ENCODE peak calls at places on chromosomes 6 and 20, in seven cellular contexts. P is Peyer's patch, S is ovary, V is testis, O is right lobe of liver, X is prostate gland, G is A549. C is an unnamed sample.
A peak's percentile ranks its signal among the peaks of the same experiment; 100 is the strongest.

GRCh38 chr20:8918145-8918544 is 150.7 kb upstream of the PLCB4 start:
- DNase-seq in P (no peak), S (no peak), V (no peak), O (no peak), X (no peak), G (no peak), C (no peak)

GRCh38 chr6:11093065-11093590 is 506 bp upstream of the SMIM13 start:
- DNase-seq in P (no peak), S (no peak), V (peak; percentile 76), O (no peak), X (peak; percentile 51), G (peak; percentile 41), C (peak; percentile 52)

GRCh38 chr20:49508435-49509199 is 26.1 kb upstream of the KCNB1 start:
- DNase-seq in P (no peak), S (no peak), V (no peak), O (no peak), X (no peak), G (peak; percentile 61), C (no peak)

GRCh38 chr6:137136065-137136464 is 37.4 kb downstream of the IL22RA2 start:
- DNase-seq in P (no peak), S (no peak), V (no peak), O (no peak), X (no peak), G (no peak), C (no peak)

GRCh38 chr6:11650297-11650696 is 112.7 kb downstream of the TMEM170B start:
- DNase-seq in P (no peak), S (no peak), V (no peak), O (no peak), X (no peak), G (no peak), C (no peak)

GRCh38 chr6:5099537-5099936 is 14.4 kb downstream of the PPP1R3G start:
- DNase-seq in P (no peak), S (no peak), V (no peak), O (no peak), X (no peak), G (no peak), C (no peak)

GRCh38 chr20:41135187-41135887 is 2.0 kb upstream of the PLCG1 start:
- DNase-seq in P (peak; percentile 63), S (no peak), V (peak; percentile 51), O (no peak), X (peak; percentile 35), G (peak; percentile 72), C (peak; percentile 52)

GRCh38 chr6:125746019-125746414 is 3.4 kb upstream of the HEY2 start:
- DNase-seq in P (no peak), S (no peak), V (no peak), O (no peak), X (no peak), G (no peak), C (no peak)

GRCh38 chr6:162198925-162199324 is 528.6 kb downstream of the PRKN start:
- DNase-seq in P (no peak), S (no peak), V (no peak), O (no peak), X (no peak), G (no peak), C (no peak)

GRCh38 chr20:62700261-62700925 is 8.2 kb upstream of the NTSR1 start:
- DNase-seq in P (no peak), S (no peak), V (no peak), O (peak; percentile 30), X (no peak), G (no peak), C (no peak)

GRCh38 chr6:26613717-26614683 is 17.2 kb downstream of the ABT1 start:
- DNase-seq in P (no peak), S (no peak), V (no peak), O (peak; percentile 55), X (no peak), G (no peak), C (no peak)

GRCh38 chr6:157462956-157463742 is 82.2 kb downstream of the ZDHHC14 start:
- DNase-seq in P (no peak), S (no peak), V (no peak), O (no peak), X (no peak), G (no peak), C (no peak)

GRCh38 chr6:29520232-29520631 is 32.5 kb upstream of the MAS1L start:
- DNase-seq in P (no peak), S (no peak), V (no peak), O (no peak), X (no peak), G (no peak), C (no peak)

GRCh38 chr6:2529217-2529719 is 221.5 kb downstream of the MYLK4 start:
- DNase-seq in P (no peak), S (no peak), V (no peak), O (no peak), X (no peak), G (no peak), C (no peak)

GRCh38 chr6:16849280-16850210 is 88.3 kb upstream of the ATXN1 start:
- DNase-seq in P (no peak), S (no peak), V (no peak), O (no peak), X (peak; percentile 53), G (no peak), C (peak; percentile 31)

GRCh38 chr6:121485359-121485809 is 49.9 kb downstream of the GJA1 start:
- DNase-seq in P (no peak), S (no peak), V (no peak), O (no peak), X (no peak), G (no peak), C (no peak)

GRCh38 chr6:18424201-18424600 is 37.1 kb downstream of the RNF144B start:
- DNase-seq in P (no peak), S (no peak), V (no peak), O (no peak), X (no peak), G (no peak), C (peak; percentile 34)

DNA sequence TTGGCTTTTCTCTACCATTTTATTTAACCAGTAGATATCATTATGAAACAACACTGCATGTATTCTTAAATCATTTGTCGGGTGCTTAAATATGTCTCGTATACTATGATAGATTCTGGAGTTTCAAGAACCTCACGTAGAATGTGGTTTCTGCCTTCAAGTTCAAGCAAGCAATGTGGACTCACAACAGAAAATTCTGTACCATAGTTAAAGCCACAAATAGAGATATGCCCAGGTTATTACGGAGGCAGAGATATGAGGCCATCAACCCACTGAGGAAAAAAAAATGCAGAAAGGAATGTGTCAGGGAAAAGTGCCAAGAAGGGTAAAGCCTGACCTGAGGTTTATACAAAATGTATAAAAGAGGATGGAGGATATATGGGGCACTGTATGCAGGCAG is 109.9 kb downstream of the GFRAL start:
- DNase-seq in P (no peak), S (no peak), V (no peak), O (no peak), X (no peak), G (no peak), C (no peak)
- TF ChIP-seq POLR2A in P (no peak), S (no peak), V (no peak), O (no peak), X (no peak), G (no peak), C (no peak)

DNA sequence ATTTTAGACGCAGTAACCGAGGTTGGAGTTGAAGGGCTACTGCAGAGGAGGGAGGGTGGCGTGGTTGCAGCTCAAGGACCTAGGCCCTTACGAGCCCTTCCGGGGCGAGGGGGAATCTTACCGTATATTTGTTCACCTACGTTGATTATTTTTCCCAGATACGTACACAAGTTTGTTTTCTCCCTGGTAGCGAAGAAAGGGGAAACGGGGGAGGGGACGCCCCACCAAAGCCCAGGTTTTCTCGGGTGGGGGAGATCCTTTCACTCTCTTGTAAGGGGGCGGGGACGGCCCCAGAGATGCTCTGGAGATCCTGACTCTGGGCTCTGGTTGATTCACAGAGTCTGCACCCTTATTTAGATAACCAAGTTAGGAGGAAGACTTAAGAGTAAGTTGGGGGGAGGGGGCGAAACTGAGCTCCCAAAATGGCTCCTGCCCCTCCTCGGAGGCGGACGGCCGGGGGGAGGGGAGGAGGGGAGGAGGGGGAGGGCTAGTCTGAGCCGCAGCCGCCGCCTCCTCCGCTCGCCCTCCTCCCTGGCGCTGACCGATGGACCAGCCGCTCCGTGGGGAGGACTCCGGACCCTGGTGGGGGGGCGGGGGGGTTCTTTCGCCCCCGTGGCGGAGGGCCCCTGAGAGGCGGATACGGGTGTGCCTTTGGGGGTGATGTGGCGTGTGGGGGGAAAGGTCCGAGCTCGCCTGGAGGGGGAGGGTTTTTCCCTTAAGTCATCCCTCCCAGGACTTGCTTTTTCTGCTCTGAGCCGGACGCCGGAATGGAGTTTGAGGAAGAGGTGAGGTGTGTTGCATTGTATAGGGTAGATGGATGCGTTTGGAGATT is 2.2 kb downstream of the BRD2 start:
- DNase-seq in P (peak; percentile 92), S (peak; percentile 91), V (peak; percentile 90), O (peak; percentile 94), X (peak; percentile 83), G (peak; percentile 44), C (peak; percentile 94)
- TF ChIP-seq POLR2A in P (no peak), S (no peak), V (no peak), O (no peak), X (no peak), G (no peak), C (no peak)

DNA sequence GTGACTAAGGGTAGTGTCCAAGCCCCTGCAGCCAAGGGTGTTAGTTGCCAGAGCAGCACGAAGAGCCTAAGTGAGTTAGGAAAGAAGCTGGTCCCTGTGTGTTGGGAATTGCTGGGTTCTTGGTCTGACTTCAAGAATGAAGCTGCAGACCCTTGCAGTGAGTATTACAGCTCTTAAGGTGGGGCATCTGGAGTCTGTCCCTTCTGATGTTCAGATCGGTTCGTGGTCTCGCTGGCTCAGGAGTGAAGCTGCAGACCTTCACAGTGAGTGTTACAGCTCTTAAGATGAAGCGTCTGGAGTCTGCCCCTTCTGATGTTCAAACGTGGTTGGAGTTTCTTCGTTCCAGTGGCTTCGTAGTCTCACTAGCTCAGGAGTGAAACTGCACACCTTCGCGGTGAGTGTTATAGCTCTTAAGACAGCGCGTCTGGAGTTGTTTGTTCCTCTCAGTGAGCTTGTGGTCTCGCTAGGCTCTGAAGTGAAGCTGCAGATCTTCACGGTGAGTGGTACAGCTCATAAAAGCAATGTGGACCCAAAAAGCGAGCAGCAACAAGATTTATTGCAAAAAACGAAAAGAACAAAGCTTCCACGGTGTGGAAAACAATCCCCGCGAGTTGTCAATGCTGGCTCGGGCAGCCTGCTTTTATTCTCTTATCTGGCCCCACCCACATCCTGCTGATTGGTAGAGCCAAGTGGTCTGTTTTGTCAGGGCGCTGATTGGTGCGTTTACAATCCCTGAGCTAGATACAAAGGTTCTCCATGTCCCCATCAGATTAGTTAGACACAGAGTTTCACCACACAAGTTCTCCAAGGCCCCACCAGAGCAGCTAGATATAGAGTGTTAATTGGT is 31.8 kb downstream of the PXDC1 start:
- DNase-seq in P (peak; percentile 3), S (no peak), V (no peak), O (no peak), X (no peak), G (no peak), C (no peak)
- TF ChIP-seq POLR2A in P (no peak), S (no peak), V (no peak), O (no peak), X (peak; percentile 40), G (no peak), C (peak; percentile 35)

DNA sequence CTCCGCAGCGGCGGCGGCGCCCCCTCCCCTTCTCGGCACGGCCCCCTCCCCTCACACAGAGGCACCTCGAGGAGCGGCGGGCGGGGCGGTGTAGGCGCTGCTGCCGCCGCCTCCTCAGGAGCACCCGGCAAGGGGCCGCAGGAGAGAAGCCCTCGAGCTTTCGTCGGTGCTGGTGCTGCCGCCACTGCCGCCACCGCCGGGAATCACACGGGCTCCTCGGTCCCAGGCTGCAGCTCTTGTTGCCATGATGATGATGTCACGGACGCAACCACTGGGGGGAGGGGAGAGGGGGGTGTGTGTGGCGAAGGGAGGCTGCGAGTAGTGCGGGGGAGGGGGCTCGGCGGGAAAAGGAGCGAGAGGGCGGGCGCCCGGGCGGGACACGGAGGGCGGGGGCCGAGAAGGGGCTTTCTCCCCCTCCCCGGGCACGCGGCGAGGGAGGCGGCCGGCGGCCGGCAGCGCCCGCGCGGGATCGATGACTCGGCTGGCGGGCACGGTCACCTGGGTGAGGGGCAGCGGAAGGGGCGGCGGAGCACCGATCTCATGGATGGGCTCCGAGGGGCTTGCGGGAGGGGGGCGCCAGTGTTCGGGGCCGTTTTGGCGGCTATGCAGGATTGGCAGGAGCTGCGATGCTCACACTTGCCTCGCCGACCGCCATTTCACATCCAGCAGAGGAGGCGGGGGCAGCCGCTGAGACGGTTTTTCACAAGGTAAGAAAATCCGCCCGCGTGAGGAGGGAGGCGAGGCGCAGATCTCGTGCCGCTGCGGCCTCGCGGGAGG is at the start of gene REV3L:
- DNase-seq in P (peak; percentile 91), S (peak; percentile 92), V (peak; percentile 92), O (peak; percentile 89), X (peak; percentile 85), G (peak; percentile 49), C (peak; percentile 89)
- TF ChIP-seq POLR2A in P (peak; percentile 83), S (peak; percentile 31), V (peak; percentile 21), O (peak; percentile 58), X (peak; percentile 48), G (peak; percentile 50), C (peak; percentile 57)